ENCODE peak calls at places on chromosomes 3 and 15, in four cellular contexts. G, A, T and O are unnamed samples.

GRCh38 chr3:64530434-64531049 is 157.3 kb downstream of the ADAMTS9 start:
- DNase-seq in G (no peak), A (peak; percentile 39), T (peak; percentile 58), O (peak; percentile 10)

GRCh38 chr3:58269356-58269755 is 31.8 kb downstream of the ABHD6 start:
- DNase-seq in G (no peak), A (no peak), T (no peak), O (no peak)

GRCh38 chr3:114498779-114499370 is 205.0 kb downstream of the TIGIT start:
- DNase-seq in G (peak; percentile 87), A (peak; percentile 95), T (no peak), O (no peak)

GRCh38 chr3:127445581-127446368 is 144.8 kb downstream of the TPRA1 start:
- DNase-seq in G (peak; percentile 37), A (no peak), T (no peak), O (no peak)

GRCh38 chr3:71560665-71561064 is 22.9 kb downstream of the FOXP1 start:
- DNase-seq in G (no peak), A (peak; percentile 33), T (no peak), O (no peak)

GRCh38 chr3:179181021-179181472 is 32.9 kb downstream of the PIK3CA start:
- DNase-seq in G (no peak), A (peak; percentile 62), T (no peak), O (no peak)

GRCh38 chr3:193240850-193241706 is at the start of gene PLAAT1:
- DNase-seq in G (peak; percentile 62), A (peak; percentile 69), T (peak; percentile 72), O (no peak)

GRCh38 chr15:64355559-64356442 is at the start of gene CSNK1G1:
- DNase-seq in G (peak; percentile 98), A (peak; percentile 98), T (peak; percentile 93), O (peak; percentile 92)

GRCh38 chr15:48411971-48412591 is 80.9 kb downstream of the DUT start:
- DNase-seq in G (no peak), A (peak; percentile 81), T (no peak), O (no peak)

GRCh38 chr3:100317928-100318327 is 16.6 kb upstream of the NIT2 start:
- DNase-seq in G (no peak), A (no peak), T (no peak), O (no peak)

GRCh38 chr3:100319951-100320350 is 14.6 kb upstream of the NIT2 start:
- DNase-seq in G (no peak), A (no peak), T (no peak), O (no peak)

GRCh38 chr3:100311011-100311410 is 23.5 kb upstream of the NIT2 start:
- DNase-seq in G (no peak), A (no peak), T (no peak), O (no peak)

GRCh38 chr3:100316656-100317069 is 17.9 kb upstream of the NIT2 start:
- DNase-seq in G (no peak), A (peak; percentile 53), T (peak; percentile 25), O (peak; percentile 24)
- TF ChIP-seq CTCF in G (peak; percentile 80), A (peak; percentile 65), T (peak; percentile 71), O (peak; percentile 84)

DNA sequence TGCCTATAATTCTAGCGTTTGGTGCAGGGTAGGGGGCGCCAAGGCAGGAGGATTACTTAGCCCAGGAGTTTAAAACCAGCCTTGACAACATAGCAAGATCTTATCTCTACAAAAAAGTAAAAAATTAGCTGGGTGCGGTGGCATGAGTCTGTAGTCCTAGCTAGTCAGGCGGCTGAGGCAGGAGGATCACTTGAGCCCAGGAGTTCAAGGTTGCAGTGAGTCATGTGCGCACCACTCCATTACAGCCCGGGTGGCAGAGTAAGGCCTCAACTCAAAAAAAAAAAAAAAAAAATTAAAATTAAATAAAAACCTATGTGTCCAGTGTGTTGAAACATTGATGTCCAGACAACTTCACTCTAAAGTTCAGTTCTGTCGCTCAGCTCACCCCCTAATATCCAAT is 78.2 kb upstream of the SOX2 start:
- DNase-seq in G (no peak), A (no peak), T (no peak), O (no peak)
- TF ChIP-seq CTCF in G (no peak), A (no peak), T (no peak), O (no peak)

GRCh38 chr3:6965881-6966280 is 105.0 kb downstream of the GRM7 start:
- DNase-seq in G (no peak), A (no peak), T (no peak), O (no peak)
- TF ChIP-seq CTCF in G (no peak), A (no peak), T (no peak), O (no peak)

GRCh38 chr3:129314757-129315385 is 36.2 kb downstream of the HMCES start:
- DNase-seq in G (no peak), A (peak; percentile 85), T (peak; percentile 86), O (no peak)
- TF ChIP-seq CTCF in G (peak; percentile 52), A (no peak), T (no peak), O (no peak)

GRCh38 chr15:29734917-29735572 is 87.2 kb downstream of the TJP1 start:
- DNase-seq in G (no peak), A (peak; percentile 60), T (no peak), O (no peak)

GRCh38 chr15:29736745-29737023 is 85.6 kb downstream of the TJP1 start:
- DNase-seq in G (no peak), A (peak; percentile 51), T (no peak), O (no peak)

GRCh38 chr15:29736012-29736744 is 86.1 kb downstream of the TJP1 start:
- DNase-seq in G (no peak), A (peak; percentile 42), T (no peak), O (no peak)

DNA sequence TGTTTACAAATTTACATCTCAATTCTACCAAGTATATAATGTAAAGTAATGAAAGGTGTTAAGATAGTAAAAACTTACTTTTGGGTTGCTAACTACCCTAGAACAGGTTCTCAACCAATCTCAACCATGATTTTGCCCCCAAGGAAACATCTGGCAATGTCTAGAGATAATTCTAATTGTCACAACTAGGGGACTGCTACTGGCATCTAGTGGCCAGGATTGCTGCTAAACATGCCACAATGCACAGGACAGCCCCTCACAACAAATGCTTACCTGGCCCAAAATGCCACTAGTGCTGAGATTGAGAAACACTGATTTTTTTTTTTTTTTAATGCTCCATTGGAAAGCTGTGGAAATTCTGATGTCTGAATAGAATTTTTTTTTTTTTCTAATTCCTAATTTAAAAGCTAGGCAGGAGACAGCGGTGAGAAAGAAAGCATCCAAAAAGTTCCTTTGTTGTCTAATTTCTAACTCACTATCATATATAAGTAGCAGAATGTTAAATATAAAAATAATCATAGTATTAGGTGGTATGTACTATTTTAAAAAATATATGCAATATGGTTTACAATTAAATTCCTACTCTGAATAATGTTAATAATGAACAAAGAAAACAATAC is 81.5 kb downstream of the TJP1 start:
- DNase-seq in G (no peak), A (no peak), T (no peak), O (no peak)
- TF ChIP-seq CTCF in G (peak; percentile 61), A (peak; percentile 7), T (no peak), O (peak; percentile 55)